ENCODE peak calls at places on chromosomes 6 and 20, in eight cellular contexts. B is hepatocyte, I is cardiac muscle cell, G is Caco-2, H is endothelial cell, O is HCT116, A is pancreas, W is GM12878. Y is an unnamed sample.

GRCh38 chr6:157724960-157725741 is 97.9 kb upstream of the SNX9 start:
- DNase-seq in B (no peak), I (no peak), G (no peak), H (no peak), O (no peak), A (no peak), W (no peak), Y (no peak)

GRCh38 chr20:36573798-36574277 is 441 bp downstream of the TGIF2 start:
- DNase-seq in B (no peak), I (no peak), G (no peak), H (peak), O (no peak), A (no peak), W (no peak), Y (peak)

GRCh38 chr20:64069209-64069613 is 6.2 kb downstream of the TCEA2 start:
- DNase-seq in B (no peak), I (no peak), G (no peak), H (no peak), O (no peak), A (no peak), W (no peak), Y (no peak)

GRCh38 chr20:16241911-16242310 is 331.3 kb downstream of the KIF16B start:
- DNase-seq in B (peak), I (no peak), G (peak), H (no peak), O (peak), A (no peak), W (no peak), Y (no peak)

GRCh38 chr6:165298426-165298825 is 11.0 kb downstream of the C6orf118 start:
- DNase-seq in B (no peak), I (no peak), G (no peak), H (no peak), O (no peak), A (no peak), W (no peak), Y (no peak)

GRCh38 chr6:82022614-82023102 is 224.9 kb downstream of the IBTK start:
- DNase-seq in B (peak), I (peak), G (peak), H (no peak), O (peak), A (no peak), W (no peak), Y (no peak)

GRCh38 chr6:25359891-25360290 is 80.7 kb downstream of the CARMIL1 start:
- DNase-seq in B (no peak), I (no peak), G (no peak), H (no peak), O (peak), A (no peak), W (no peak), Y (no peak)

GRCh38 chr20:31719644-31720485 is 2.8 kb downstream of the BCL2L1 start:
- DNase-seq in B (peak), I (no peak), G (peak), H (no peak), O (no peak), A (no peak), W (no peak), Y (no peak)

GRCh38 chr6:4316867-4317400 is 181.6 kb upstream of the ECI2 start:
- DNase-seq in B (peak), I (peak), G (no peak), H (no peak), O (no peak), A (peak), W (no peak), Y (peak)

GRCh38 chr20:7214081-7214740 is 446.7 kb downstream of the BMP2 start:
- DNase-seq in B (no peak), I (no peak), G (no peak), H (no peak), O (no peak), A (no peak), W (no peak), Y (no peak)

GRCh38 chr6:116528800-116529199 is 16.7 kb downstream of the TRAPPC3L start:
- DNase-seq in B (no peak), I (peak), G (peak), H (no peak), O (no peak), A (no peak), W (no peak), Y (no peak)

GRCh38 chr6:7239590-7239948 is 73.4 kb downstream of the SSR1 start:
- DNase-seq in B (no peak), I (no peak), G (no peak), H (no peak), O (no peak), A (no peak), W (no peak), Y (no peak)

GRCh38 chr6:139490482-139490881 is 116.0 kb upstream of the CITED2 start:
- DNase-seq in B (no peak), I (no peak), G (peak), H (no peak), O (no peak), A (peak), W (no peak), Y (no peak)

GRCh38 chr6:91852232-91852631 is 1265.4 kb upstream of the MAP3K7 start:
- DNase-seq in B (no peak), I (no peak), G (no peak), H (no peak), O (no peak), A (no peak), W (no peak), Y (no peak)

GRCh38 chr20:20713244-20713765 is 861 bp upstream of the RALGAPA2 start:
- DNase-seq in B (no peak), I (no peak), G (peak), H (no peak), O (no peak), A (no peak), W (no peak), Y (peak)

GRCh38 chr20:1537731-1538058 is 19.8 kb downstream of the SIRPD start:
- DNase-seq in B (no peak), I (no peak), G (no peak), H (no peak), O (no peak), A (no peak), W (no peak), Y (peak)

GRCh38 chr6:11675610-11676009 is 103.0 kb downstream of the ADTRP start:
- DNase-seq in B (peak), I (peak), G (no peak), H (no peak), O (no peak), A (no peak), W (no peak), Y (no peak)
- TF ChIP-seq CTCF in B (peak), I (peak), G (no peak), H (no peak), O (no peak), A (no peak), W (no peak), Y (no peak)

DNA sequence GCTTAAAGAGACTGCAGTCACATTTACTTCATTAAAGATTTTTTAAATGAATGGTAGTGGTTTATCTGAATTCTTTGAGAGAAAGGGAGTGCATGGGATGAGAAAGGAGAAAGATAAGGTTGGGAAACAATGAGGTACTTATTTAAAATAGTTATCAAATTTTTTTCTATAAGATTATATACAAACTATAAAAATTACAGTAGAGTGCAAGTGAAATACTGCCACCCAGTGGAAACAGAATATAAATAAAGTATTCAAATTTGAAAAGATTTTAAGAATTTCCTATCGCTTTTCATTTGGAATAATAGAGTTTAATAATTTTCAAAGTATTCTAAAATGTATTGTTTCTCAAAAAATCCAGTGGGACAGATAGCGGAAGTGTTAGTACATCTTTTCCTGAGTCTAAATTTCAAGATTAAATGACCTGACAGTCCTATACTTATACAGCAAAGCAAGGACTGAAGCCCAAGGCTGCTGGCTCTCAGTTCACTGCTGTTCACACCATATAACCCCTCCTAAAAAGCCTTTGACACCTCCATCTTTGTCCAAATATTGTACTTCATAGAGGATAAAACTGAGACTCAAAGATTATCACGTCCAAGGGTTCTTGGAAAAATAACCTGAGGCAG is 31.1 kb downstream of the EPM2A start:
- DNase-seq in B (peak), I (peak), G (no peak), H (no peak), O (no peak), A (no peak), W (no peak), Y (no peak)
- TF ChIP-seq CTCF in B (peak), I (peak), G (peak), H (peak), O (peak), A (no peak), W (peak), Y (no peak)

GRCh38 chr6:60754879-60755278 is 1531.1 kb downstream of the KHDRBS2 start:
- DNase-seq in B (no peak), I (no peak), G (peak), H (no peak), O (no peak), A (no peak), W (no peak), Y (no peak)
- TF ChIP-seq CTCF in B (peak), I (no peak), G (no peak), H (no peak), O (no peak), A (no peak), W (no peak), Y (no peak)

GRCh38 chr6:146701632-146702031 is 102.9 kb downstream of the ADGB start:
- DNase-seq in B (no peak), I (no peak), G (no peak), H (no peak), O (no peak), A (no peak), W (no peak), Y (no peak)

GRCh38 chr6:146697921-146698320 is 99.1 kb downstream of the ADGB start:
- DNase-seq in B (no peak), I (peak), G (no peak), H (no peak), O (no peak), A (no peak), W (no peak), Y (no peak)

GRCh38 chr6:146700078-146700686 is 101.4 kb downstream of the ADGB start:
- DNase-seq in B (peak), I (peak), G (peak), H (peak), O (peak), A (peak), W (peak), Y (no peak)
- TF ChIP-seq CTCF in B (peak), I (peak), G (peak), H (peak), O (peak), A (peak), W (peak), Y (no peak)

GRCh38 chr6:16762265-16762546 is 946 bp upstream of the ATXN1 start:
- DNase-seq in B (no peak), I (peak), G (no peak), H (no peak), O (no peak), A (no peak), W (no peak), Y (no peak)

GRCh38 chr6:16764188-16764950 is 3.1 kb upstream of the ATXN1 start:
- DNase-seq in B (peak), I (peak), G (no peak), H (no peak), O (no peak), A (no peak), W (no peak), Y (no peak)

GRCh38 chr6:16760536-16761468 is at the start of gene ATXN1:
- DNase-seq in B (peak), I (peak), G (peak), H (peak), O (no peak), A (peak), W (no peak), Y (peak)

GRCh38 chr6:16761469-16762264 is 407 bp upstream of the ATXN1 start:
- DNase-seq in B (peak), I (peak), G (peak), H (peak), O (peak), A (peak), W (no peak), Y (peak)

GRCh38 chr6:16762547-16763477 is 1.6 kb upstream of the ATXN1 start:
- DNase-seq in B (peak), I (peak), G (peak), H (peak), O (peak), A (peak), W (no peak), Y (peak)
- TF ChIP-seq CTCF in B (peak), I (peak), G (peak), H (peak), O (peak), A (peak), W (peak), Y (peak)

DNA sequence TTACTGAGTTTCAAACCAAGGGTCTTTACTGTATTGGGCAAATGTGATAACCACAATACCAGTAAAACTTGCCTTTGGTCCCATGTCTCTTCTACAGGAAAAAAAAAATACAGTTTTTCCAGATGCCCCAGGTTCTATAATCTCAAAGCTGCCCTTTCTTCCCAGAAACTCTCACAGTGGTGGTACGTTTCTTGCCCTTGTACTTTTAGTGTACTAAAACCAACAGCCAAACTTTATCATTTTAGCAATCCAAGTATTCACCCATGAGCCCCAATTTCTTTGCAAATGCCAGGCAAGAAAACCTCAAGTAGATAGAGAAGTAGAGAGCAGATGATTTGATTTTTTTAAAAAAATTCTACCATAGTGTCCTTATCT is 157.8 kb downstream of the OR2B2 start:
- DNase-seq in B (no peak), I (no peak), G (no peak), H (no peak), O (no peak), A (no peak), W (no peak), Y (no peak)
- TF ChIP-seq CTCF in B (no peak), I (no peak), G (no peak), H (no peak), O (no peak), A (no peak), W (no peak), Y (no peak)

GRCh38 chr20:4916991-4917881 is 84.1 kb downstream of the SLC23A2 start:
- DNase-seq in B (no peak), I (peak), G (no peak), H (no peak), O (no peak), A (no peak), W (no peak), Y (no peak)
- TF ChIP-seq CTCF in B (no peak), I (no peak), G (no peak), H (no peak), O (no peak), A (no peak), W (no peak), Y (no peak)

GRCh38 chr20:50372770-50373088 is 137.5 kb upstream of the PTPN1 start:
- DNase-seq in B (peak), I (no peak), G (peak), H (no peak), O (no peak), A (peak), W (no peak), Y (no peak)
- TF ChIP-seq CTCF in B (no peak), I (no peak), G (no peak), H (no peak), O (no peak), A (no peak), W (no peak), Y (no peak)

Y was measured in mucosa of descending colon.